ENCODE peak calls at places on chromosomes 3 and 15, in five cellular contexts. F is uterus, U is RWPE1, L is left ventricle myocardium inferior, D is substantia nigra. S is an unnamed sample.

GRCh38 chr15:19973718-19974117 is 567.9 kb downstream of the GOLGA6L6 start:
- DNase-seq in F (no peak), L (no peak), U (no peak), D (no peak), S (no peak)

GRCh38 chr3:52108302-52109232 is 45.7 kb downstream of the POC1A start:
- DNase-seq in U (no peak), D (no peak), L (peak), F (peak), S (peak)

GRCh38 chr3:54859204-54859603 is 68.7 kb downstream of the LRTM1 start:
- DNase-seq in F (no peak), D (no peak), U (peak), L (no peak), S (no peak)

GRCh38 chr15:63718590-63719035 is 115.1 kb downstream of the HERC1 start:
- DNase-seq in F (no peak), L (no peak), U (peak), D (no peak), S (no peak)

GRCh38 chr3:152381881-152382295 is 113.2 kb downstream of the MBNL1 start:
- DNase-seq in D (no peak), U (no peak), L (no peak), F (no peak), S (no peak)

GRCh38 chr3:45118615-45119062 is 27.5 kb downstream of the CDCP1 start:
- DNase-seq in U (no peak), D (no peak), L (no peak), F (no peak), S (no peak)

GRCh38 chr3:43695443-43695842 is 4.7 kb downstream of the ABHD5 start:
- DNase-seq in L (no peak), F (no peak), D (no peak), U (peak), S (no peak)

GRCh38 chr3:186432189-186432588 is 70.2 kb upstream of the DGKG start:
- DNase-seq in D (no peak), L (no peak), F (no peak), U (no peak), S (no peak)

GRCh38 chr3:84125201-84125721 is 833.5 kb upstream of the CADM2 start:
- DNase-seq in F (no peak), U (no peak), D (no peak), L (no peak), S (no peak)

GRCh38 chr3:170542704-170543103 is 43.2 kb downstream of the SLC7A14 start:
- DNase-seq in D (no peak), F (no peak), U (no peak), L (no peak), S (no peak)

GRCh38 chr3:176005564-176005963 is 1146.4 kb downstream of the NAALADL2 start:
- DNase-seq in U (no peak), L (no peak), F (no peak), D (no peak), S (no peak)

GRCh38 chr3:133934073-133934970 is 38.6 kb upstream of the RAB6B start:
- DNase-seq in F (no peak), L (no peak), U (no peak), D (no peak), S (no peak)

GRCh38 chr3:71846189-71846588 is 61.2 kb upstream of the PROK2 start:
- DNase-seq in F (no peak), D (no peak), U (no peak), L (no peak), S (no peak)

GRCh38 chr15:52097176-52097575 is 15.4 kb downstream of the BCL2L10 start:
- DNase-seq in L (no peak), F (no peak), D (no peak), U (no peak), S (no peak)

GRCh38 chr3:37973250-37974054 is 17.1 kb upstream of the VILL start:
- DNase-seq in L (no peak), U (no peak), D (no peak), F (no peak), S (no peak)

GRCh38 chr3:28544831-28545230 is 196.2 kb upstream of the AZI2 start:
- DNase-seq in F (no peak), U (no peak), L (no peak), D (no peak), S (no peak)

GRCh38 chr3:31974454-31974853 is 6.6 kb downstream of the OSBPL10 start:
- DNase-seq in F (no peak), L (no peak), D (no peak), U (no peak), S (no peak)

GRCh38 chr3:71949403-71949802 is 164.5 kb upstream of the PROK2 start:
- DNase-seq in D (no peak), U (no peak), F (no peak), L (no peak), S (no peak)

GRCh38 chr15:38362355-38362754 is 91.6 kb upstream of the FAM98B start:
- DNase-seq in F (no peak), D (no peak), L (no peak), U (no peak), S (no peak)

GRCh38 chr15:56765252-56765651 is 31.9 kb upstream of the ZNF280D start:
- DNase-seq in U (no peak), D (no peak), F (peak), L (no peak), S (no peak)

GRCh38 chr3:148146947-148147346 is 550.8 kb upstream of the AGTR1 start:
- DNase-seq in U (peak), F (no peak), D (no peak), L (no peak), S (no peak)

GRCh38 chr3:151265866-151266265 is 12.5 kb downstream of the P2RY14 start:
- DNase-seq in L (no peak), U (no peak), D (no peak), F (no peak), S (peak)
- H3K27ac ChIP-seq in L (peak), U (no peak), D (no peak), F (peak), S (no peak)

GRCh38 chr15:48475600-48476395 is 144.6 kb downstream of the DUT start:
- DNase-seq in L (no peak), D (no peak), U (no peak), F (no peak), S (no peak)

GRCh38 chr15:48481802-48482201 is 150.6 kb downstream of the DUT start:
- DNase-seq in L (no peak), F (no peak), U (no peak), D (no peak), S (no peak)

GRCh38 chr15:48478581-48478980 is 147.4 kb downstream of the DUT start:
- DNase-seq in L (no peak), F (no peak), U (no peak), D (no peak), S (no peak)

GRCh38 chr15:48479751-48480150 is 148.5 kb downstream of the DUT start:
- DNase-seq in U (no peak), D (no peak), L (no peak), F (no peak), S (no peak)

GRCh38 chr15:48477795-48478360 is 146.6 kb downstream of the DUT start:
- DNase-seq in D (no peak), L (no peak), U (no peak), F (no peak), S (no peak)
- H3K27ac ChIP-seq in D (no peak), L (no peak), U (no peak), F (peak), S (peak)

GRCh38 chr15:65069179-65069578 is 1.4 kb upstream of the RASL12 start:
- DNase-seq in D (no peak), F (peak), U (no peak), L (peak), S (peak)
- H3K27ac ChIP-seq in D (no peak), F (peak), U (no peak), L (peak), S (peak)

DNA sequence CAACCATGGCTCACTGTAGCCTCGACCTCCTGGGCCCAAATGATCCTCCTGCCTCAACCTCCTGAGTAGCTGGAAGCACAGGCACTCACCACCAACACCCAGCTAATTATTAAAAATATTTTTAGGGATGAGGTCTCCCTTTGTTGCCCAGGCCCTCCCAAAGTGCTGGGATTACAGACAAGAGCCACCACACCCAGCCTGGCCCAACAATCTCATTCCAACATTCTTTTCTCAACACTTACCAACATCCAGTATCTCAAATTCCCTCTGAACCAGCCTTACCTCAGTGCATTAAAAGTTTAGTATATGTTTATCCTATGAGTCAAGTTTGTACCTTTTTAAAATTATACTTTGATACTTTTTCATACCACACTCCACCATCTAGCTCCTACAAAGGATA is 25.0 kb downstream of the ANXA2 start:
- DNase-seq in D (no peak), L (no peak), U (no peak), F (no peak), S (no peak)
- H3K27ac ChIP-seq in D (no peak), L (peak), U (peak), F (peak), S (peak)

S was measured in right cardiac atrium.